ENCODE peak calls at places on chromosomes 6 and 20, in seven cellular contexts. S, A, E, Q, D, K and P are unnamed samples.

GRCh38 chr20:17993546-17993945 is 24.7 kb downstream of the MGME1 start:
- DNase-seq in Q (no peak), A (no peak), D (no peak), E (no peak), K (no peak), S (no peak), P (no peak)

GRCh38 chr6:19811397-19812079 is 25.6 kb upstream of the ID4 start:
- DNase-seq in S (no peak), K (no peak), D (no peak), E (peak; percentile 15), A (no peak), Q (no peak), P (no peak)

GRCh38 chr6:111823831-111824607 is 49.2 kb downstream of the FYN start:
- DNase-seq in K (no peak), Q (peak; percentile 86), A (no peak), S (no peak), D (no peak), E (no peak), P (no peak)

GRCh38 chr6:129317931-129318820 is 391.8 kb downstream of the ARHGAP18 start:
- DNase-seq in D (no peak), K (no peak), S (no peak), E (peak; percentile 53), A (no peak), Q (peak; percentile 47), P (no peak)

GRCh38 chr20:16580596-16580995 is 7.3 kb upstream of the KIF16B start:
- DNase-seq in S (no peak), K (no peak), Q (no peak), D (no peak), A (no peak), E (no peak), P (no peak)

GRCh38 chr6:149223934-149224333 is 93.6 kb upstream of the TAB2 start:
- DNase-seq in Q (no peak), D (no peak), S (no peak), A (no peak), K (no peak), E (no peak), P (no peak)

GRCh38 chr6:143498428-143498827 is 13.1 kb downstream of the FUCA2 start:
- DNase-seq in K (no peak), A (no peak), E (no peak), Q (no peak), D (no peak), S (no peak), P (peak; percentile 13)

GRCh38 chr6:112222111-112222726 is 32.1 kb downstream of the LAMA4 start:
- DNase-seq in E (no peak), Q (peak; percentile 80), K (no peak), S (no peak), D (no peak), A (no peak), P (no peak)

GRCh38 chr20:64188071-64188470 is 23.8 kb downstream of the MYT1 start:
- DNase-seq in Q (no peak), D (no peak), E (no peak), K (no peak), A (no peak), S (no peak), P (no peak)

GRCh38 chr6:79522609-79523008 is 14.6 kb downstream of the LCA5 start:
- DNase-seq in S (no peak), Q (no peak), E (no peak), K (no peak), A (no peak), D (no peak), P (no peak)

GRCh38 chr20:36542019-36542488 is 735 bp downstream of the MYL9 start:
- DNase-seq in K (no peak), Q (peak; percentile 70), E (peak; percentile 72), A (no peak), D (no peak), S (no peak), P (no peak)

GRCh38 chr6:163014736-163015135 is 287.0 kb downstream of the PACRG start:
- DNase-seq in S (no peak), K (no peak), A (no peak), E (no peak), Q (no peak), D (no peak), P (no peak)

GRCh38 chr20:41052742-41053419 is 24.3 kb downstream of the TOP1 start:
- DNase-seq in A (no peak), D (no peak), E (peak; percentile 39), Q (peak; percentile 85), S (no peak), K (no peak), P (no peak)

GRCh38 chr6:32082951-32083350 is 26.2 kb downstream of the TNXB start:
- DNase-seq in D (no peak), Q (no peak), S (no peak), K (no peak), E (no peak), A (no peak), P (no peak)

GRCh38 chr6:52511572-52512151 is 65.2 kb downstream of the TRAM2 start:
- DNase-seq in A (no peak), S (no peak), E (no peak), D (no peak), Q (peak; percentile 72), K (no peak), P (no peak)

GRCh38 chr20:48841861-48842529 is 14.2 kb upstream of the PREX1 start:
- DNase-seq in E (no peak), K (no peak), S (no peak), Q (peak; percentile 82), D (no peak), A (no peak), P (no peak)

GRCh38 chr20:50304501-50304856 is 113.8 kb downstream of the CEBPB start:
- DNase-seq in D (no peak), E (no peak), S (no peak), K (no peak), A (no peak), Q (peak; percentile 91), P (no peak)

GRCh38 chr6:123448306-123448884 is 188.4 kb downstream of the TRDN start:
- DNase-seq in E (no peak), A (no peak), Q (no peak), D (no peak), S (no peak), K (no peak), P (no peak)

GRCh38 chr6:24905485-24905884 is 30.3 kb downstream of the RIPOR2 start:
- DNase-seq in E (no peak), Q (no peak), D (no peak), A (no peak), K (no peak), S (no peak), P (no peak)

GRCh38 chr6:152094992-152095592 is 287.6 kb downstream of the ESR1 start:
- DNase-seq in A (no peak), K (peak; percentile 16), D (no peak), S (no peak), Q (peak; percentile 100), E (no peak), P (no peak)

GRCh38 chr20:460707-461106 is 1.6 kb downstream of the TBC1D20 start:
- DNase-seq in Q (no peak), K (no peak), D (no peak), E (no peak), A (no peak), S (no peak), P (no peak)

GRCh38 chr20:34948030-34948429 is 7.6 kb downstream of the GSS start:
- DNase-seq in E (no peak), Q (peak; percentile 92), A (no peak), K (no peak), D (no peak), S (no peak), P (no peak)

GRCh38 chr6:90362273-90362672 is 65.6 kb upstream of the BACH2 start:
- DNase-seq in A (no peak), D (no peak), E (no peak), Q (peak; percentile 75), S (no peak), K (no peak), P (no peak)

GRCh38 chr6:36246511-36247268 is 23.2 kb upstream of the PNPLA1 start:
- DNase-seq in E (no peak), D (no peak), A (no peak), S (no peak), Q (peak; percentile 31), K (no peak), P (no peak)

GRCh38 chr6:12977851-12978250 is 261.3 kb downstream of the PHACTR1 start:
- DNase-seq in A (no peak), K (no peak), E (no peak), Q (no peak), D (no peak), S (no peak), P (no peak)

GRCh38 chr6:157873735-157874344 is 50.8 kb downstream of the SNX9 start:
- DNase-seq in S (peak; percentile 61), Q (peak; percentile 64), D (no peak), K (peak; percentile 87), A (peak; percentile 76), E (peak; percentile 81), P (peak; percentile 72)